ENCODE peak calls at places on chromosomes 11 and 22, in nine cellular contexts. One of them, this sample, is unnamed. For H3K4me1, the result is how much of the 10 kb centered on the place peaks cover.

GRCh38 chr22:40819741-40820140 is 595 bp upstream of the SLC25A17 start:
- DNase-seq in CD8-positive, alpha-beta memory T cell: no peak
- DNase-seq in cardiac muscle cell: peak
- DNase-seq in neuronal stem cell: no peak
- DNase-seq in GM23248: peak
- DNase-seq in psoas muscle: no peak
- DNase-seq in IMR-90: peak
- DNase-seq in CD4-positive, CD25-positive, alpha-beta regulatory T cell: no peak
- DNase-seq in neural progenitor cell: peak
- DNase-seq in this sample: no peak

GRCh38 chr11:75389276-75389605 is 10.1 kb upstream of the RPS3 start:
- DNase-seq in neuronal stem cell: no peak
- DNase-seq in neural progenitor cell: no peak
- DNase-seq in CD8-positive, alpha-beta memory T cell: no peak
- DNase-seq in IMR-90: peak
- DNase-seq in CD4-positive, CD25-positive, alpha-beta regulatory T cell: no peak
- DNase-seq in psoas muscle: no peak
- DNase-seq in GM23248: no peak
- DNase-seq in cardiac muscle cell: no peak
- DNase-seq in this sample: no peak

GRCh38 chr11:13923716-13924650 is 38.5 kb upstream of the SPON1 start:
- DNase-seq in IMR-90: no peak
- DNase-seq in neural progenitor cell: no peak
- DNase-seq in neuronal stem cell: no peak
- DNase-seq in CD8-positive, alpha-beta memory T cell: peak
- DNase-seq in CD4-positive, CD25-positive, alpha-beta regulatory T cell: no peak
- DNase-seq in cardiac muscle cell: no peak
- DNase-seq in GM23248: no peak
- DNase-seq in psoas muscle: no peak
- DNase-seq in this sample: no peak

GRCh38 chr11:134515081-134515960 is 103.3 kb upstream of the B3GAT1 start:
- DNase-seq in IMR-90: no peak
- DNase-seq in CD8-positive, alpha-beta memory T cell: no peak
- DNase-seq in neuronal stem cell: no peak
- DNase-seq in CD4-positive, CD25-positive, alpha-beta regulatory T cell: no peak
- DNase-seq in cardiac muscle cell: no peak
- DNase-seq in neural progenitor cell: no peak
- DNase-seq in psoas muscle: no peak
- DNase-seq in GM23248: no peak
- DNase-seq in this sample: no peak

GRCh38 chr11:93166867-93167266 is 30.9 kb downstream of the SLC36A4 start:
- DNase-seq in IMR-90: no peak
- DNase-seq in neural progenitor cell: no peak
- DNase-seq in CD8-positive, alpha-beta memory T cell: no peak
- DNase-seq in GM23248: no peak
- DNase-seq in CD4-positive, CD25-positive, alpha-beta regulatory T cell: no peak
- DNase-seq in psoas muscle: no peak
- DNase-seq in neuronal stem cell: no peak
- DNase-seq in cardiac muscle cell: no peak
- DNase-seq in this sample: no peak

GRCh38 chr11:108620958-108621772 is 27.6 kb upstream of the EXPH5 start:
- DNase-seq in neuronal stem cell: no peak
- DNase-seq in IMR-90: peak
- DNase-seq in neural progenitor cell: no peak
- DNase-seq in cardiac muscle cell: peak
- DNase-seq in psoas muscle: no peak
- DNase-seq in CD4-positive, CD25-positive, alpha-beta regulatory T cell: no peak
- DNase-seq in CD8-positive, alpha-beta memory T cell: no peak
- DNase-seq in GM23248: peak
- DNase-seq in this sample: no peak

GRCh38 chr11:14376920-14377319 is 17.9 kb upstream of the RRAS2 start:
- DNase-seq in GM23248: no peak
- DNase-seq in cardiac muscle cell: no peak
- DNase-seq in psoas muscle: no peak
- DNase-seq in CD4-positive, CD25-positive, alpha-beta regulatory T cell: no peak
- DNase-seq in neuronal stem cell: no peak
- DNase-seq in IMR-90: no peak
- DNase-seq in CD8-positive, alpha-beta memory T cell: no peak
- DNase-seq in neural progenitor cell: no peak
- DNase-seq in this sample: no peak

GRCh38 chr22:44496305-44496704 is 1.7 kb downstream of the RTL6 start:
- DNase-seq in GM23248: no peak
- DNase-seq in IMR-90: no peak
- DNase-seq in CD8-positive, alpha-beta memory T cell: no peak
- DNase-seq in neural progenitor cell: no peak
- DNase-seq in psoas muscle: no peak
- DNase-seq in neuronal stem cell: no peak
- DNase-seq in cardiac muscle cell: no peak
- DNase-seq in CD4-positive, CD25-positive, alpha-beta regulatory T cell: no peak
- DNase-seq in this sample: no peak

GRCh38 chr11:69295995-69296889 is 2.3 kb downstream of the MYEOV start:
- DNase-seq in CD4-positive, CD25-positive, alpha-beta regulatory T cell: no peak
- DNase-seq in GM23248: peak
- DNase-seq in cardiac muscle cell: peak
- DNase-seq in CD8-positive, alpha-beta memory T cell: no peak
- DNase-seq in IMR-90: peak
- DNase-seq in neural progenitor cell: no peak
- DNase-seq in psoas muscle: peak
- DNase-seq in neuronal stem cell: no peak
- DNase-seq in this sample: no peak
- H3K27ac ChIP-seq in CD4-positive, CD25-positive, alpha-beta regulatory T cell: peak
- H3K27ac ChIP-seq in GM23248: peak
- H3K27ac ChIP-seq in cardiac muscle cell: no peak
- H3K27ac ChIP-seq in CD8-positive, alpha-beta memory T cell: peak
- H3K27ac ChIP-seq in IMR-90: peak
- H3K27ac ChIP-seq in neural progenitor cell: no peak
- H3K27ac ChIP-seq in psoas muscle: peak
- H3K27ac ChIP-seq in neuronal stem cell: no peak
- H3K27ac ChIP-seq in this sample: no peak

DNA sequence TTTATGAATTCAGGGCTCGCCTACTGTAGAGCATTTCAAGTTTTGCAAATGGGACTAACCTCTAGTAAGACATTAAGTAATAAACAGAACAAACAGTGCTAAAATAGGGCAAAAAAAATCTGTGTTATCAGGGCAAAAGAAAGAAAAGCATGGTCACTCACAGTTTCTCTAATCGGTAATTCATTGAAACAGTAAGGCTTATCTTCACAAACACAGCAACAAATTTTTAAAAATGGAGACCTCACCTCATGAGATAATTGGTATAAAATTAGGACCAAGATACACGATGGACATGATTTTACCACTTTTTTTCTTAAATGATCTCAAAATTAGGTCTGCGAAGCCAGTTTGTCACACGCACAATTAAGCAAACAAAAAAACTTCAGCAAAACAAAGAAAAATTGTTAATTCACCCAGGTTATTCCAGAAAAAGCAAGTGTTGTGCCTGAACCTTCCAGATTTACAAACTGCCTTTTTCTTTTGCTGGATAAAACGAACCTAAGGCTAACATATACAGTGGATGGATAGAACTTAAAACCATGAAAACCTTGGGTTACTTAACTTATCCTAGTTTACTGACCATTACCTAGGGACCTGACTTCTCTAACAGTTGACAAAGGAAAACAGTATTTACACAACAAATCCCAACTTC is 1.4 kb downstream of the TMEM123 start:
- DNase-seq in neuronal stem cell: no peak
- DNase-seq in psoas muscle: no peak
- DNase-seq in neural progenitor cell: no peak
- DNase-seq in CD8-positive, alpha-beta memory T cell: no peak
- DNase-seq in IMR-90: no peak
- DNase-seq in GM23248: no peak
- DNase-seq in cardiac muscle cell: no peak
- DNase-seq in CD4-positive, CD25-positive, alpha-beta regulatory T cell: no peak
- DNase-seq in this sample: no peak
- H3K4me1 ChIP-seq in neuronal stem cell: under half
- H3K4me1 ChIP-seq in psoas muscle: under half
- H3K4me1 ChIP-seq in neural progenitor cell: under half
- H3K4me1 ChIP-seq in CD8-positive, alpha-beta memory T cell: half or more
- H3K4me1 ChIP-seq in IMR-90: under half
- H3K4me1 ChIP-seq in GM23248: under half
- H3K4me1 ChIP-seq in cardiac muscle cell: under half
- H3K4me1 ChIP-seq in CD4-positive, CD25-positive, alpha-beta regulatory T cell: half or more
- H3K4me1 ChIP-seq in this sample: under half

DNA sequence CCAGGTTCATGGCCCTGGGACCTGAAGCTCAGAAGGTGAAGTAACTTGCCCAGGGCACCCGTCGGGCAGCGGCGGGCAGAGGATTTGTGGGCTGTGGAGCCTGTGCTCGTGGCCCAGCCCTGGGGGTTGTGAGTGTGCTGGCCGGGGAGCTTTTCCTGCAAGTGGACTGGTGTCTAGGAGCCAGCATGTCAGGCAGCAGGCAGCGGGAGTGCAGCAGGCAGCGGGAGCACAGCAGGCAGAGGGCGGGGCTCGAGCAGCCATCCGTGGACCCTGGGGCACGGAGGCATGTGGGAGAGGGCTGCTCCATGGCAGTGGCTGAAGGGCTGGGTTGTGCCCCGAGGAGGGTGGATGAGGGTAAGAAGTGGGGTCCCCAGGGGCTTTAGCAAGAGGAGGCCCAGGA is 72.7 kb upstream of the PPP6R3 start:
- DNase-seq in psoas muscle: no peak
- DNase-seq in CD4-positive, CD25-positive, alpha-beta regulatory T cell: no peak
- DNase-seq in IMR-90: no peak
- DNase-seq in CD8-positive, alpha-beta memory T cell: no peak
- DNase-seq in neural progenitor cell: no peak
- DNase-seq in GM23248: no peak
- DNase-seq in neuronal stem cell: no peak
- DNase-seq in cardiac muscle cell: no peak
- DNase-seq in this sample: no peak
- H3K27ac ChIP-seq in psoas muscle: no peak
- H3K27ac ChIP-seq in CD4-positive, CD25-positive, alpha-beta regulatory T cell: no peak
- H3K27ac ChIP-seq in IMR-90: no peak
- H3K27ac ChIP-seq in CD8-positive, alpha-beta memory T cell: no peak
- H3K27ac ChIP-seq in neural progenitor cell: no peak
- H3K27ac ChIP-seq in GM23248: no peak
- H3K27ac ChIP-seq in neuronal stem cell: no peak
- H3K27ac ChIP-seq in cardiac muscle cell: no peak
- H3K27ac ChIP-seq in this sample: no peak

DNA sequence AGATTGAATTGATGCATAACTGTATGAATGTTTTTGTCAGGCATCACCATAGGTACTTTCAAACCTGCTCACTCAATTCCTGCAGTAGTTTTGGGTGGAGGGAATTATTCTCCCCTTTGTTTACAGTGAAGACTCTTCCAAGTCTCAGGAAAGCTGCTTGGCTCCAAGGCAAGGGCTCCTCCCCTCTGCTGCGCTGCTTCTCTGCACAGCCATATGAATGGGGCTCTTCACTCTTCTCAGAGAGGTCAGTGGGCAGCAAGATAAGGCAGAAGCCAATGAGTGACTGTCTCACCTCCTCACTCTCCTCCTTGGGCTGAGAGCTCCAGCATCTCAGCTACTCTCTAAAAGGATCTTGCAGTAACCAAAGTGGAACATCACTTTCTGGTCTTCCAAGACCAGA is 165.7 kb upstream of the TTC12 start:
- DNase-seq in psoas muscle: no peak
- DNase-seq in IMR-90: no peak
- DNase-seq in CD8-positive, alpha-beta memory T cell: no peak
- DNase-seq in CD4-positive, CD25-positive, alpha-beta regulatory T cell: no peak
- DNase-seq in cardiac muscle cell: no peak
- DNase-seq in neuronal stem cell: no peak
- DNase-seq in neural progenitor cell: no peak
- DNase-seq in GM23248: no peak
- DNase-seq in this sample: no peak
- H3K4me1 ChIP-seq in psoas muscle: under half
- H3K4me1 ChIP-seq in IMR-90: under half
- H3K4me1 ChIP-seq in CD8-positive, alpha-beta memory T cell: under half
- H3K4me1 ChIP-seq in CD4-positive, CD25-positive, alpha-beta regulatory T cell: under half
- H3K4me1 ChIP-seq in cardiac muscle cell: under half
- H3K4me1 ChIP-seq in neuronal stem cell: under half
- H3K4me1 ChIP-seq in neural progenitor cell: under half
- H3K4me1 ChIP-seq in GM23248: under half
- H3K4me1 ChIP-seq in this sample: under half

GRCh38 chr11:96299155-96299883 is 43.7 kb downstream of the MAML2 start:
- DNase-seq in CD4-positive, CD25-positive, alpha-beta regulatory T cell: no peak
- DNase-seq in neuronal stem cell: no peak
- DNase-seq in cardiac muscle cell: no peak
- DNase-seq in GM23248: peak
- DNase-seq in neural progenitor cell: no peak
- DNase-seq in psoas muscle: no peak
- DNase-seq in CD8-positive, alpha-beta memory T cell: no peak
- DNase-seq in IMR-90: no peak
- DNase-seq in this sample: no peak
- H3K27ac ChIP-seq in CD4-positive, CD25-positive, alpha-beta regulatory T cell: no peak
- H3K27ac ChIP-seq in neuronal stem cell: no peak
- H3K27ac ChIP-seq in cardiac muscle cell: no peak
- H3K27ac ChIP-seq in GM23248: no peak
- H3K27ac ChIP-seq in neural progenitor cell: no peak
- H3K27ac ChIP-seq in psoas muscle: no peak
- H3K27ac ChIP-seq in CD8-positive, alpha-beta memory T cell: no peak
- H3K27ac ChIP-seq in IMR-90: no peak
- H3K27ac ChIP-seq in this sample: no peak

GRCh38 chr22:50292643-50293440 is 14.6 kb downstream of the PLXNB2 start:
- DNase-seq in psoas muscle: no peak
- DNase-seq in neural progenitor cell: no peak
- DNase-seq in neuronal stem cell: no peak
- DNase-seq in CD4-positive, CD25-positive, alpha-beta regulatory T cell: no peak
- DNase-seq in GM23248: no peak
- DNase-seq in CD8-positive, alpha-beta memory T cell: no peak
- DNase-seq in cardiac muscle cell: no peak
- DNase-seq in IMR-90: no peak
- DNase-seq in this sample: no peak
- H3K4me1 ChIP-seq in psoas muscle: under half
- H3K4me1 ChIP-seq in neural progenitor cell: under half
- H3K4me1 ChIP-seq in neuronal stem cell: under half
- H3K4me1 ChIP-seq in CD4-positive, CD25-positive, alpha-beta regulatory T cell: under half
- H3K4me1 ChIP-seq in GM23248: under half
- H3K4me1 ChIP-seq in CD8-positive, alpha-beta memory T cell: under half
- H3K4me1 ChIP-seq in cardiac muscle cell: under half
- H3K4me1 ChIP-seq in IMR-90: under half
- H3K4me1 ChIP-seq in this sample: under half